ENCODE peak calls at places on chromosomes 3 and 15, in eight cellular contexts. U is colonic mucosa, K is tibial nerve, F is mesendoderm, R is stomach, L is neuronal stem cell, D is esophagus squamous epithelium, C is left ventricle myocardium inferior. T is an unnamed sample.

GRCh38 chr15:33567652-33568051 is 256.9 kb downstream of the RYR3 start:
- DNase-seq in D (no peak), C (no peak), L (no peak), F (no peak), U (no peak), R (no peak), K (no peak), T (no peak)

GRCh38 chr3:112074616-112075497 is 11.3 kb upstream of the C3orf52 start:
- DNase-seq in C (no peak), F (peak; percentile 90), U (peak; percentile 70), R (peak; percentile 59), L (no peak), K (no peak), D (no peak), T (peak; percentile 53)

GRCh38 chr15:35616436-35617271 is 70.7 kb upstream of the DPH6 start:
- DNase-seq in F (no peak), K (no peak), U (no peak), L (no peak), R (no peak), D (no peak), C (no peak), T (no peak)

GRCh38 chr3:159455741-159456181 is 532.9 kb upstream of the IL12A start:
- DNase-seq in R (no peak), F (no peak), D (no peak), U (no peak), K (no peak), L (no peak), C (no peak), T (no peak)

GRCh38 chr3:74501001-74501400 is 113.5 kb downstream of the CNTN3 start:
- DNase-seq in C (no peak), D (no peak), F (no peak), L (no peak), K (no peak), U (peak; percentile 25), R (no peak), T (no peak)

GRCh38 chr15:59825926-59826325 is 136.8 kb upstream of the BNIP2 start:
- DNase-seq in U (no peak), D (no peak), F (no peak), R (no peak), K (no peak), L (no peak), C (no peak), T (no peak)

GRCh38 chr15:51155906-51156305 is 61.2 kb upstream of the TNFAIP8L3 start:
- DNase-seq in K (no peak), U (no peak), L (no peak), R (no peak), C (no peak), D (no peak), F (no peak), T (no peak)

GRCh38 chr3:106332884-106333283 is 464.1 kb upstream of the CBLB start:
- DNase-seq in U (no peak), D (no peak), R (no peak), C (no peak), L (no peak), K (no peak), F (peak; percentile 73), T (no peak)

GRCh38 chr15:62521396-62521795 is 356.3 kb upstream of the C2CD4B start:
- DNase-seq in U (no peak), F (peak; percentile 92), L (no peak), R (no peak), K (no peak), C (no peak), D (no peak), T (no peak)

GRCh38 chr3:71360170-71360569 is 223.4 kb downstream of the FOXP1 start:
- DNase-seq in K (no peak), L (no peak), C (no peak), F (no peak), R (no peak), D (no peak), U (no peak), T (no peak)

GRCh38 chr3:112407214-112407887 is 74.4 kb downstream of the CD200 start:
- DNase-seq in F (no peak), D (no peak), R (no peak), K (no peak), U (peak; percentile 71), L (no peak), C (no peak), T (no peak)

GRCh38 chr3:43316783-43317460 is 30.6 kb downstream of the SNRK start:
- DNase-seq in K (no peak), C (no peak), R (no peak), U (no peak), L (no peak), D (no peak), F (peak; percentile 47), T (no peak)

GRCh38 chr3:158569717-158570244 is 1.2 kb upstream of the MLF1 start:
- DNase-seq in F (no peak), U (no peak), K (no peak), D (no peak), C (no peak), R (no peak), L (no peak), T (no peak)

GRCh38 chr3:57731311-57731710 is 24.8 kb upstream of the SLMAP start:
- DNase-seq in U (no peak), C (no peak), R (no peak), D (no peak), K (no peak), L (no peak), F (no peak), T (no peak)

GRCh38 chr3:197753263-197753662 is 3.6 kb downstream of the FYTTD1 start:
- DNase-seq in F (peak; percentile 7), C (no peak), K (no peak), D (no peak), L (no peak), U (no peak), R (no peak), T (no peak)

GRCh38 chr15:51776952-51777574 is 25.7 kb downstream of the TMOD2 start:
- DNase-seq in C (no peak), F (peak; percentile 82), K (peak; percentile 35), L (peak; percentile 58), D (no peak), R (peak; percentile 73), U (peak; percentile 74), T (peak; percentile 38)

GRCh38 chr3:18740631-18741583 is 315.8 kb upstream of the SATB1 start:
- DNase-seq in L (no peak), K (no peak), C (no peak), F (no peak), R (no peak), U (peak; percentile 20), D (no peak), T (peak; percentile 71)

GRCh38 chr3:13575459-13576061 is 26.6 kb downstream of the FBLN2 start:
- DNase-seq in C (peak; percentile 46), D (no peak), U (no peak), F (peak; percentile 53), K (no peak), R (no peak), L (no peak), T (no peak)

GRCh38 chr3:161310649-161311423 is 60.5 kb downstream of the SPTSSB start:
- DNase-seq in F (no peak), C (no peak), R (no peak), L (no peak), D (no peak), K (no peak), U (no peak), T (peak; percentile 85)

GRCh38 chr3:37996785-37997301 is 6.3 kb downstream of the VILL start:
- DNase-seq in D (no peak), L (peak; percentile 74), K (peak; percentile 64), U (peak; percentile 91), C (peak; percentile 58), R (peak; percentile 87), F (peak; percentile 89), T (peak; percentile 86)

GRCh38 chr3:42680256-42680655 is 5.1 kb upstream of the KLHL40 start:
- DNase-seq in L (no peak), U (no peak), K (no peak), F (no peak), C (no peak), R (no peak), D (no peak), T (no peak)

GRCh38 chr15:59011262-59011947 is 23.9 kb downstream of the RNF111 start:
- DNase-seq in K (no peak), R (no peak), D (no peak), U (no peak), F (no peak), L (no peak), C (no peak), T (no peak)

GRCh38 chr3:160856450-160856849 is 100.4 kb downstream of the PPM1L start:
- DNase-seq in C (no peak), L (no peak), F (no peak), D (no peak), K (no peak), R (no peak), U (no peak), T (no peak)

GRCh38 chr15:36079021-36079420 is 500.4 kb upstream of the CDIN1 start:
- DNase-seq in R (no peak), F (no peak), K (no peak), C (no peak), L (no peak), D (no peak), U (no peak), T (no peak)

GRCh38 chr15:50106438-50106837 is 12.6 kb downstream of the ATP8B4 start:
- DNase-seq in L (no peak), F (no peak), R (no peak), C (no peak), U (no peak), K (no peak), D (no peak), T (no peak)
- H3K4me3 ChIP-seq in L (no peak overlapping the region), F (no peak overlapping the region), R (no peak overlapping the region), C (no peak overlapping the region), U (no peak overlapping the region), K (no peak overlapping the region), D (no peak overlapping the region), T (no peak overlapping the region)

GRCh38 chr3:63751459-63751858 is 67.6 kb upstream of the C3orf49 start:
- DNase-seq in C (no peak), K (no peak), R (no peak), U (no peak), D (no peak), F (no peak), L (no peak), T (no peak)
- H3K4me1 ChIP-seq in C (no peaks in the 10 kb centered on the region), K (no peaks in the 10 kb centered on the region), R (no peaks in the 10 kb centered on the region), U (no peaks in the 10 kb centered on the region), D (no peaks in the 10 kb centered on the region), F (no peaks in the 10 kb centered on the region), L (no peaks in the 10 kb centered on the region), T (no peaks in the 10 kb centered on the region)

DNA sequence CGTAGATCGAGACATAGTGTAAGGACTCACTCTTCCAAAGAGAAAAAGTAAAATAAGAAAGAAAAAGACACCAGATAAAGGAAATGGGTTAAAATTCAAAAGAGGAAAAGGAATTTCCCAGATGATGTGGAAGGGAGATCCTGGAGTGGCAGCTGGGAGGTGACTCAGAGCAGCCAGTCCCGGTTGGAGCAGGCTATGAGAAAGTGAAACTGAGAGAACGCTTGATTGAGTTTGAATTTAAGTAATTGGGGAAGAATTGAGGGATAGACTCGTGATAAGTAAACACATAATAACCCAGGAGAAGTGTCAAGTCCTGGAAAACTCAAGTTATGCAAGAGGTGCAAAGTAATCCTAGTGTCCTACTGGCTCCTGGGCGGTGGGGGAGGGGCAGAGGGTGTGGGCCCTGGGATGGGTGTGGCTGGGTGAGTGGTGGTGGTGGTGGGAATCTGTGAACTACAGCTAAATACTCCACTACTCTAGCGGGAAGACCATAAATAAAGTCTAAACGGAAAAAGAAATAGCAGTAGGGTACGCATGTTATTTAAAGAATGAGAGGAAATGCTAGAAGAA is 1.2 kb downstream of the PRR20G start:
- DNase-seq in R (no peak), K (no peak), D (no peak), F (no peak), L (no peak), U (no peak), C (no peak), T (no peak)
- H3K4me3 ChIP-seq in R (no peak overlapping the region), K (no peak overlapping the region), D (no peak overlapping the region), F (no peak overlapping the region), L (no peak overlapping the region), U (no peak overlapping the region), C (no peak overlapping the region), T (no peak overlapping the region)

GRCh38 chr15:44713006-44713966 is 2.0 kb downstream of the B2M start:
- DNase-seq in U (no peak), R (no peak), F (peak; percentile 58), D (no peak), L (no peak), K (no peak), C (no peak), T (no peak)
- H3K4me1 ChIP-seq in U (peaks cover 11% of the 10 kb centered on the region), R (peaks cover 10% of the 10 kb centered on the region), F (peaks cover 2% of the 10 kb centered on the region), D (peaks cover 9% of the 10 kb centered on the region), L (no peaks in the 10 kb centered on the region), K (no peaks in the 10 kb centered on the region), C (peaks cover 77% of the 10 kb centered on the region), T (peaks cover 56% of the 10 kb centered on the region)